ENCODE peak calls at places on chromosomes 5 and 9, in eight cellular contexts. G is mucosa of descending colon, A is neural crest cell, J is thoracic aorta, L is OCI-LY7, M is heart left ventricle, X is SK-N-SH, O is Calu3. W is an unnamed sample.

GRCh38 chr5:181167814-181168488 is 20.6 kb downstream of the OR2V2 start:
- DNase-seq in G (no peak), A (peak; percentile 79), J (no peak), L (peak; percentile 63), M (no peak), X (peak; percentile 74), O (peak; percentile 61), W (no peak)

GRCh38 chr9:3951266-3951665 is 348.6 kb downstream of the GLIS3 start:
- DNase-seq in G (no peak), A (no peak), J (no peak), L (no peak), M (no peak), X (no peak), O (no peak), W (no peak)

GRCh38 chr5:123156577-123157296 is 67.7 kb downstream of the PRDM6 start:
- DNase-seq in G (no peak), A (no peak), J (no peak), L (no peak), M (no peak), X (no peak), O (no peak), W (no peak)

GRCh38 chr5:68285075-68285827 is 69.7 kb downstream of the PIK3R1 start:
- DNase-seq in G (no peak), A (no peak), J (no peak), L (peak; percentile 33), M (no peak), X (no peak), O (no peak), W (no peak)

GRCh38 chr5:98770911-98771322 is 2.5 kb upstream of the RGMB start:
- DNase-seq in G (no peak), A (no peak), J (no peak), L (peak; percentile 14), M (no peak), X (peak; percentile 20), O (no peak), W (no peak)

GRCh38 chr5:146794326-146795029 is 84.1 kb downstream of the PPP2R2B start:
- DNase-seq in G (no peak), A (no peak), J (no peak), L (no peak), M (no peak), X (no peak), O (no peak), W (no peak)

GRCh38 chr9:2336055-2336454 is 285.5 kb upstream of the VLDLR start:
- DNase-seq in G (no peak), A (no peak), J (no peak), L (no peak), M (no peak), X (no peak), O (no peak), W (no peak)

GRCh38 chr9:106869458-106869857 is 6.5 kb downstream of the ZNF462 start:
- DNase-seq in G (no peak), A (no peak), J (no peak), L (no peak), M (no peak), X (no peak), O (no peak), W (no peak)

GRCh38 chr5:9858043-9858442 is 227.9 kb upstream of the TAS2R1 start:
- DNase-seq in G (no peak), A (no peak), J (no peak), L (no peak), M (no peak), X (no peak), O (no peak), W (no peak)

GRCh38 chr9:79895232-79895631 is 323.5 kb downstream of the TLE4 start:
- DNase-seq in G (no peak), A (no peak), J (no peak), L (no peak), M (no peak), X (no peak), O (no peak), W (no peak)

GRCh38 chr9:19281801-19282200 is 51.3 kb downstream of the DENND4C start:
- DNase-seq in G (no peak), A (no peak), J (no peak), L (no peak), M (no peak), X (no peak), O (no peak), W (no peak)

GRCh38 chr9:127193483-127193882 is 71.0 kb upstream of the ANGPTL2 start:
- DNase-seq in G (no peak), A (no peak), J (no peak), L (no peak), M (peak; percentile 8), X (no peak), O (no peak), W (no peak)

GRCh38 chr9:2817987-2818386 is 25.9 kb downstream of the PUM3 start:
- DNase-seq in G (no peak), A (no peak), J (no peak), L (no peak), M (no peak), X (no peak), O (peak; percentile 4), W (no peak)

GRCh38 chr5:27387535-27388073 is 349.2 kb upstream of the CDH9 start:
- DNase-seq in G (no peak), A (no peak), J (no peak), L (no peak), M (no peak), X (no peak), O (no peak), W (no peak)

GRCh38 chr5:180353226-180353962 is at the start of gene GFPT2:
- DNase-seq in G (peak; percentile 81), A (peak; percentile 62), J (peak; percentile 43), L (peak; percentile 61), M (peak; percentile 85), X (peak; percentile 100), O (peak; percentile 78), W (peak; percentile 49)

DNA sequence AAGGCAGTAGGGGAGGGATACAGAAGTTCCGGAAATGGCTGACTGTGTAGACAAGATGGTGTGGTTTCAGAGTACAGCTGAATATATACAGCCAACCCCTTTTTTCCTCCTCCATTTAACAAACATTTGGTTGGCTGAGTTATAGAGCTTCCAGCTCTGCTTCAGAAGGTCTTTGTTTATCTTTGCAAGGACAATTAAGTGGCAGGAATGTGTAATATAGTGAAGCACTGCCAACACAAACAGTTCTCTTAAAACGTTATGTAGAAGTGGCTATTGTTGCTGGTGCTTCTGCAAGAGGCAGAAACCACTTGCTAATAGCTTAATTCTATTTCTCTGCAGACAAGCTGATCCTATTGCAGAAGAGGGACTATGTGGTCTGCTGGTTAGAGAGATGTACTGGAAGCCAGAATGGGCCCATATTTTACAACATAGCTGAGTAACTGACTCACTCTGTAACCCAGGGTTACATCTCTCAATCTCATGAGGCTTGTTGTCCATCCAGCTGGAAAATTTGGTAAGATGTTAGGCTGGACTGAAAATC is 62.7 kb upstream of the OSMR start:
- DNase-seq in G (no peak), A (no peak), J (no peak), L (no peak), M (no peak), X (no peak), O (no peak), W (no peak)
- TF ChIP-seq CTCF in G (no peak), A (no peak), J (peak; percentile 25), L (no peak), M (no peak), X (peak; percentile 21), O (no peak), W (no peak)

DNA sequence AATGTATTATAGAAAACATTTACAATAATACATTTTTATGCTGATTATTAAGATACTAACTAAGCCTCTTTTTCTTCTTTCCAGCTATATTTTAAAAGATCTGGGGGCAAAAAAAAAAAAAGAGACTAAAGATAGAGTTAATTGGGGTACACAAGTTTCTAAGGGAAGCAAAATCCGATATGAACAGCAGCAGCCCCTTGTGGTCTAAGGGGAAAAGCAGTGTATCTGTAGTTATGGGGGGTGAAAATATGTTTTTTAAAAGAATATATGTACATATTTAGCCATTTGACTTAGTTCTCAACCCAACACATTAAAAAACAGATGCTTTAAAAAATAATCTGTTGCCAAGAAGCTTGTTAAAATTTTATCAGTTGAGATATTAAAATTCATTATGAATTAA is 134.3 kb upstream of the POU5F2 start:
- DNase-seq in G (no peak), A (no peak), J (no peak), L (no peak), M (no peak), X (no peak), O (no peak), W (no peak)
- TF ChIP-seq CTCF in G (no peak), A (no peak), J (no peak), L (no peak), M (no peak), X (peak; percentile 31), O (no peak), W (no peak)

GRCh38 chr5:28807230-28807629 is 1768.8 kb upstream of the CDH9 start:
- DNase-seq in G (no peak), A (no peak), J (no peak), L (no peak), M (no peak), X (no peak), O (no peak), W (no peak)

GRCh38 chr5:28809811-28810750 is 1771.7 kb upstream of the CDH9 start:
- DNase-seq in G (no peak), A (no peak), J (no peak), L (no peak), M (no peak), X (peak; percentile 11), O (no peak), W (no peak)

GRCh38 chr5:28808967-28809810 is 1770.8 kb upstream of the CDH9 start:
- DNase-seq in G (no peak), A (no peak), J (no peak), L (no peak), M (no peak), X (peak; percentile 10), O (no peak), W (no peak)

DNA sequence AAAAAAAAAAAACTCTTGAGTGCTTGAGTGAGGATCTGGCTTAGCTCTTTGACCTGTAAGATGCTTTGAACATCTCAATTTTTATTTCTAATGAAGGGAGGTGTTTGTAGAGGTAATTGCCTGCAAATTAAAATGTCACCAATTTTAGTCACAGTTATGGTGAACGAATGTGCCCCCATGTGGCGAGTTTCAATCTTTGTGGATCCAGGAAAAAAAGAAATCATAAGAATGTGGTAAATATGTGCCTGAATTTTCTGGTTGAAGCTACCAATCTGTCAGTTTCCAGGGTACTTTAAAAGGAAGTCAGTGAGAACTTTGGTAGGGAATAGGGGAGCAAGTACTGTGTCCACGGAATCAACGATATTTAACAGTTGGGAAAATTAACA is 1772.4 kb upstream of the CDH9 start:
- DNase-seq in G (no peak), A (no peak), J (no peak), L (no peak), M (no peak), X (no peak), O (no peak), W (no peak)
- TF ChIP-seq CTCF in G (no peak), A (peak; percentile 12), J (no peak), L (no peak), M (no peak), X (peak; percentile 34), O (no peak), W (no peak)

DNA sequence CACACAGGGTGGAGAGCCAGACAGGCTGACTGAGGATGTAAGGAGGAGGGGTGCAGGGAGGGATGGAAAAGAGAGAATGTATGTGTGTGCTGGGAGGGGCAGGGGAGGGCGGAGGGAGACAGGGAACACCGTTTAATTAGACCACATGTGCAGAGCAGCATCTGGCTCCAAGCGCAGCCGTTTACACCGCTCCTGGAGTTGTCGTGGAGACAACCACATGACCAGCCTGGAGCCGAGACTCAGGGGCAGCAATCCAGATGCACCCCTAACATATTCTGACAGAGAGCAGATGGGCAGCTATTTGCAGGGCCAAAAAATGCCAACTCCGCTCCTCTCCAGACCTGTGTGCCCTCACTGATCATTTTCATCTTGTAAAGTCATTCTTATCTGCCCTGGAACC is 117.2 kb downstream of the CRB2 start:
- DNase-seq in G (peak; percentile 19), A (no peak), J (no peak), L (no peak), M (no peak), X (peak; percentile 89), O (no peak), W (no peak)
- TF ChIP-seq CTCF in G (no peak), A (no peak), J (no peak), L (no peak), M (no peak), X (no peak), O (no peak), W (no peak)

W was measured in omental fat pad.